ENCODE peak calls at places on chromosomes 4 and X, in five cellular contexts. M is K562, I is HepG2, O is WTC11, B is GM12878. Z is an unnamed sample.

GRCh38 chr4:128844931-128845330 is 35.4 kb downstream of the JADE1 start:
- DNase-seq in B (no peak), O (no peak), I (peak; percentile 33), M (no peak), Z (no peak)

GRCh38 chrX:152904151-152905080 is 6.5 kb downstream of the ZNF185 start:
- DNase-seq in M (peak; percentile 77), O (peak; percentile 75), B (no peak), I (no peak), Z (peak; percentile 75)

GRCh38 chrX:138519296-138519695 is 192.2 kb downstream of the FGF13 start:
- DNase-seq in B (no peak), M (no peak), O (no peak), I (no peak), Z (no peak)

GRCh38 chr4:56181140-56181950 is 205.9 kb downstream of the AASDH start:
- DNase-seq in M (no peak), B (no peak), O (no peak), I (no peak), Z (no peak)

GRCh38 chrX:70096052-70096451 is 33.8 kb downstream of the OTUD6A start:
- DNase-seq in I (peak; percentile 8), M (peak; percentile 18), B (no peak), O (peak; percentile 21), Z (no peak)

GRCh38 chr4:1021386-1022050 is 10.1 kb downstream of the FGFRL1 start:
- DNase-seq in O (no peak), M (peak; percentile 11), I (no peak), B (peak; percentile 41), Z (no peak)

GRCh38 chr4:81165853-81166430 is 49.1 kb downstream of the PRKG2 start:
- DNase-seq in B (no peak), I (no peak), M (no peak), O (no peak), Z (no peak)

GRCh38 chr4:37609621-37610020 is 76.6 kb downstream of the RELL1 start:
- DNase-seq in O (no peak), B (no peak), I (no peak), M (no peak), Z (no peak)

GRCh38 chr4:89204624-89205023 is 93.3 kb downstream of the TIGD2 start:
- DNase-seq in O (no peak), M (no peak), B (no peak), I (no peak), Z (no peak)

GRCh38 chr4:11700751-11701226 is 272.1 kb upstream of the HS3ST1 start:
- DNase-seq in M (no peak), I (no peak), B (no peak), O (no peak), Z (no peak)

GRCh38 chr4:26632916-26633315 is 49.0 kb downstream of the TBC1D19 start:
- DNase-seq in I (no peak), M (no peak), O (no peak), B (no peak), Z (no peak)

GRCh38 chr4:150826302-150826701 is 188.8 kb downstream of the LRBA start:
- DNase-seq in B (no peak), I (no peak), O (no peak), M (no peak), Z (no peak)

GRCh38 chrX:66676990-66677389 is 38.1 kb upstream of the EDA2R start:
- DNase-seq in B (no peak), O (no peak), M (no peak), I (no peak), Z (no peak)

GRCh38 chrX:107673933-107674479 is 45.7 kb downstream of the PRPS1 start:
- DNase-seq in I (no peak), O (no peak), M (peak; percentile 57), B (peak; percentile 79), Z (no peak)

GRCh38 chr4:91373546-91373945 is 930.2 kb upstream of the GRID2 start:
- DNase-seq in O (no peak), M (no peak), B (no peak), I (no peak), Z (no peak)

GRCh38 chr4:126775485-126776106 is 857.2 kb upstream of the INTU start:
- DNase-seq in I (no peak), M (no peak), O (no peak), B (no peak), Z (no peak)

GRCh38 chrX:131747173-131747572 is 203.3 kb downstream of the OR13H1 start:
- DNase-seq in M (no peak), I (no peak), B (peak; percentile 98), O (no peak), Z (peak; percentile 62)

GRCh38 chr4:38983756-38984647 is 48.2 kb downstream of the TMEM156 start:
- DNase-seq in B (no peak), I (peak; percentile 62), O (no peak), M (no peak), Z (no peak)

GRCh38 chrX:56800801-56801200 is 71.8 kb downstream of the NBDY start:
- DNase-seq in I (no peak), B (no peak), M (no peak), O (no peak), Z (no peak)

GRCh38 chrX:53639257-53639656 is 47.3 kb downstream of the HUWE1 start:
- DNase-seq in B (no peak), O (no peak), I (no peak), M (no peak), Z (no peak)

GRCh38 chr4:80361329-80361900 is 25.9 kb downstream of the CFAP299 start:
- DNase-seq in M (no peak), O (no peak), I (peak; percentile 5), B (no peak), Z (peak; percentile 2)

DNA sequence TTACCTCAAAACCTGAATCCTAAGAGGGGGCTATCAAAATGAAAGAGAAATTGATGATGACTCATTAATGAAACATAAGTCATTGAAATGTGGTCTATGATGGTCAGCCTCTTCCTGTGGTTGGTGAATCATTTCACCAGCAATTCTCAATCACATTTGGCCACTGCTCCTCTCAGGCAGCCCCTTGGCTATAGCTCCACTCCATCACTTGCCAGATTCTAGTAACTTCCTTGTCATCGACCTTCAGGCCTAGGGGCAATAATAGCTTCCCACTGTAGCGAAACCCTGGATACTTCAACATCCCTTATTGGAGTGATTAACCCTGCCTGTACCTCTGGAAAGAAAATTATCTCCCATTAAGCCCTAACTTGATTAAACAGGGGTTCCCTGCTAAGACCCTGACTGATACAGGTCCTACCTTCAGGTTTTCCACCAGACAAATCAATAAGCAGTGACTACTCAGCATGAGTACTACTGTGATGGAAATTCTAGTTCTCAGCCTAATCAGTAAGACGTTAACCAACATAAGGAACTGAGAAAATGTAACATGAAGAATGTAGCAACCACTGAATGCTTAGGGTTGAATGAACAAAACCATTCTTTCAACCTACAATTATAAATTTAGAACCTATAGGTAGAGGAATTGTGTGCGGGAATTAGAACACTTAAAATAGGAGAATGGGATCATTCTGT is 30.4 kb downstream of the ADH7 start:
- DNase-seq in O (no peak), M (no peak), B (peak; percentile 87), I (no peak), Z (no peak)
- TF ChIP-seq ESRRA in O (no peak), M (no peak), B (no peak), I (no peak), Z (no peak)

GRCh38 chr4:142356797-142357196 is 489.3 kb downstream of the INPP4B start:
- DNase-seq in M (no peak), O (no peak), B (no peak), I (no peak), Z (no peak)

GRCh38 chr4:142354794-142355416 is 491.2 kb downstream of the INPP4B start:
- DNase-seq in M (no peak), I (no peak), O (no peak), B (no peak), Z (no peak)

GRCh38 chr4:142356118-142356759 is 489.9 kb downstream of the INPP4B start:
- DNase-seq in I (no peak), B (no peak), O (no peak), M (no peak), Z (no peak)

GRCh38 chr4:142354041-142354440 is 492.1 kb downstream of the INPP4B start:
- DNase-seq in I (no peak), M (no peak), B (no peak), O (no peak), Z (no peak)

GRCh38 chr4:142355417-142355930 is 490.6 kb downstream of the INPP4B start:
- DNase-seq in O (no peak), I (no peak), M (no peak), B (no peak), Z (no peak)
- TF ChIP-seq ESRRA in O (no peak), I (no peak), M (no peak), B (no peak), Z (no peak)

GRCh38 chrX:19958530-19959486 is 32.1 kb downstream of the BCLAF3 start:
- DNase-seq in B (no peak), I (peak; percentile 57), M (no peak), O (no peak), Z (peak; percentile 2)

GRCh38 chrX:19953145-19953544 is 37.7 kb downstream of the BCLAF3 start:
- DNase-seq in O (no peak), I (no peak), M (no peak), B (no peak), Z (no peak)

GRCh38 chrX:19955306-19955705 is 35.6 kb downstream of the BCLAF3 start:
- DNase-seq in I (no peak), M (no peak), O (no peak), B (no peak), Z (no peak)

GRCh38 chrX:19954707-19955106 is 36.2 kb downstream of the BCLAF3 start:
- DNase-seq in O (no peak), M (no peak), B (no peak), I (no peak), Z (no peak)

DNA sequence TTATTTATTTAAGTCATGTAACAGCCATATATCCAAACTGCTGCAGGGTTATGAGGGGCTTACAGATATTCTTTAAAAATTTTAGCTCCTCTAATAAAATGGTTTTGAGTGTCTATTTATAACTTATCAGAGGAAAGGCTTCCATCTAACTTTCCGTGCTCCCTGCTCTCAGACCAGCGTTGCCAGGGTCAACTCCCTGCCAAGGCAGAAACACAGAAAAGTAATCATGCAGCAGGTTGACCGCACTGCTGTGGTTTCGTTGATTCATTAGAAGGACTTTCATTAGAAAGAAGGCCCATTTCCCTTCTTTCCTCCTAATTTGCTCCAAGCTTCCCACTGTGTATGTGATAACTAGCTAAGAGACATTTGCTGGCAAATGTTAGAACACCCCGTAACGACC is 33.9 kb downstream of the BCLAF3 start:
- DNase-seq in I (no peak), M (no peak), B (no peak), O (no peak), Z (no peak)
- TF ChIP-seq ESRRA in I (no peak), M (no peak), B (no peak), O (no peak), Z (no peak)

DNA sequence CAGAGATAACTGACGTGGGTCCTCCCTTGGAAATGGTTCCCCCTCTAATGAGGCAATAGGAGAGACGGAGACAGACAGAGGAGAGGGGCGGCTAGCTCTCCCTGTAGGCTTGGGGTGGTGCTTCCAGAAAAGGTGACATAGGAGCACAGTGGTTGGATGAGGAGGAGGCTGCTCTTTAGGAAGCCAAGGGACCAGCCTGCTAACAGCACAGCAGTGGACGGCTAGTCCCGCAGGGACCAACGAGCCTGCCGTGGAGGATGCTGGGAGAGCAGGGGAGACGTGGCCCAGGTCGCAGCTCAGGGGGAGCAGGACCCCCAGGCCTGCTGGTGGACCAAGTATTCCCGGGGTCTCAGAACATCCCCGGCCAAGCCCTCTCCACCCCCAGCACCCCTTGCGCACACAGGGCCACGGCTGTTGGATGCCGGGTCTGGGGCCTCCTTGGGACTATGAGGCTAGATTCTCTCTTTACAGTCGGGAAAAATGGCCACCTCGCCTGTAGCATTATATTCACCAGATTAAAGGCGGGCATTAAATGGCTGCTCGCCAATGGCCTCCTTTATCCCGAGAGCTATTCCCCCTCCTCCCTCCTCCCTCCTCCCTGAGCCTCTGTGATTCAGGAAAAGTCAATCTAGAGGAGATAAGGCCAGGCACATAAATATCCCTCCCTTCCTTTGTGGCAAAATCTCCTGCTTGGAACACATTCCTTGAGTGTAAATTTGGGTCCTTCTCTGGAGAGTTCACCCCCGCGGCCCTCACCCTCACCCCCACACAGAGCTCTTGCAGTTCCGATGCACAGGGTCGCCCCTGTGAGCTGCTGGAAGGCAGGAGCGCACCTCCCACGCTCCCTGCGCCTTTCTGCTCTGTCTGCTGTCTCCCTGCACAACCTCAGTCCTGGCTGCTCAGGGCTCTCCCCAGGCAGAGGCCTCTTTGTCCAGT is 30.5 kb upstream of the NSG1 start:
- DNase-seq in O (no peak), B (no peak), M (no peak), I (no peak), Z (no peak)
- TF ChIP-seq ESRRA in O (no peak), B (no peak), M (no peak), I (no peak), Z (no peak)